ENCODE peak calls at places on chromosome 10, in six cellular contexts. One of them, this sample, is unnamed.

GRCh38 chr10:76433161-76434005 is 1002.0 kb downstream of the LRMDA start:
- DNase-seq in endothelial cell: no peak
- DNase-seq in brain microvascular endothelial cell: no peak
- DNase-seq in left ventricle myocardium superior: peak
- DNase-seq in OCI-LY7: no peak
- DNase-seq in GM04504: no peak
- DNase-seq in this sample: no peak

GRCh38 chr10:55397777-55398176 is 596.7 kb upstream of the PCDH15 start:
- DNase-seq in endothelial cell: no peak
- DNase-seq in brain microvascular endothelial cell: no peak
- DNase-seq in left ventricle myocardium superior: no peak
- DNase-seq in OCI-LY7: no peak
- DNase-seq in GM04504: no peak
- DNase-seq in this sample: no peak

GRCh38 chr10:114662651-114663217 is 4.7 kb upstream of the ABLIM1 start:
- DNase-seq in endothelial cell: no peak
- DNase-seq in brain microvascular endothelial cell: no peak
- DNase-seq in left ventricle myocardium superior: no peak
- DNase-seq in OCI-LY7: no peak
- DNase-seq in GM04504: no peak
- DNase-seq in this sample: no peak

GRCh38 chr10:78177013-78177370 is 143.3 kb downstream of the RPS24 start:
- DNase-seq in endothelial cell: no peak
- DNase-seq in brain microvascular endothelial cell: no peak
- DNase-seq in left ventricle myocardium superior: no peak
- DNase-seq in OCI-LY7: no peak
- DNase-seq in GM04504: no peak
- DNase-seq in this sample: no peak

GRCh38 chr10:96044686-96045085 is 1.3 kb downstream of the CCNJ start:
- DNase-seq in endothelial cell: no peak
- DNase-seq in brain microvascular endothelial cell: peak
- DNase-seq in left ventricle myocardium superior: no peak
- DNase-seq in OCI-LY7: no peak
- DNase-seq in GM04504: peak
- DNase-seq in this sample: no peak

GRCh38 chr10:90779573-90779972 is 78.3 kb downstream of the HTR7 start:
- DNase-seq in endothelial cell: no peak
- DNase-seq in brain microvascular endothelial cell: no peak
- DNase-seq in left ventricle myocardium superior: no peak
- DNase-seq in OCI-LY7: no peak
- DNase-seq in GM04504: no peak
- DNase-seq in this sample: no peak

GRCh38 chr10:32379314-32379949 is 32.5 kb upstream of the EPC1 start:
- DNase-seq in endothelial cell: peak
- DNase-seq in brain microvascular endothelial cell: peak
- DNase-seq in left ventricle myocardium superior: no peak
- DNase-seq in OCI-LY7: peak
- DNase-seq in GM04504: peak
- DNase-seq in this sample: no peak

GRCh38 chr10:112126172-112126571 is 57.4 kb downstream of the GPAM start:
- DNase-seq in endothelial cell: no peak
- DNase-seq in brain microvascular endothelial cell: no peak
- DNase-seq in left ventricle myocardium superior: no peak
- DNase-seq in OCI-LY7: no peak
- DNase-seq in GM04504: no peak
- DNase-seq in this sample: no peak

GRCh38 chr10:121535381-121535780 is 62.9 kb downstream of the FGFR2 start:
- DNase-seq in endothelial cell: no peak
- DNase-seq in brain microvascular endothelial cell: no peak
- DNase-seq in left ventricle myocardium superior: no peak
- DNase-seq in OCI-LY7: no peak
- DNase-seq in GM04504: no peak
- DNase-seq in this sample: no peak

GRCh38 chr10:27685686-27686085 is 59.9 kb downstream of the MKX start:
- DNase-seq in endothelial cell: no peak
- DNase-seq in brain microvascular endothelial cell: no peak
- DNase-seq in left ventricle myocardium superior: no peak
- DNase-seq in OCI-LY7: no peak
- DNase-seq in GM04504: no peak
- DNase-seq in this sample: no peak

GRCh38 chr10:283916-284356 is 148.7 kb downstream of the ZMYND11 start:
- DNase-seq in endothelial cell: no peak
- DNase-seq in brain microvascular endothelial cell: no peak
- DNase-seq in left ventricle myocardium superior: no peak
- DNase-seq in OCI-LY7: no peak
- DNase-seq in GM04504: no peak
- DNase-seq in this sample: no peak

GRCh38 chr10:114470956-114471905 is 66.9 kb upstream of the AFAP1L2 start:
- DNase-seq in endothelial cell: peak
- DNase-seq in brain microvascular endothelial cell: peak
- DNase-seq in left ventricle myocardium superior: peak
- DNase-seq in OCI-LY7: peak
- DNase-seq in GM04504: peak
- DNase-seq in this sample: peak

GRCh38 chr10:132115736-132116135 is 50.0 kb downstream of the JAKMIP3 start:
- DNase-seq in endothelial cell: no peak
- DNase-seq in brain microvascular endothelial cell: peak
- DNase-seq in left ventricle myocardium superior: peak
- DNase-seq in OCI-LY7: no peak
- DNase-seq in GM04504: no peak
- DNase-seq in this sample: peak

GRCh38 chr10:42836771-42837468 is 54.3 kb downstream of the BMS1 start:
- DNase-seq in endothelial cell: no peak
- DNase-seq in brain microvascular endothelial cell: peak
- DNase-seq in left ventricle myocardium superior: peak
- DNase-seq in OCI-LY7: no peak
- DNase-seq in GM04504: peak
- DNase-seq in this sample: no peak

GRCh38 chr10:122650331-122650730 is 49.3 kb downstream of the C10orf120 start:
- DNase-seq in endothelial cell: no peak
- DNase-seq in brain microvascular endothelial cell: no peak
- DNase-seq in left ventricle myocardium superior: no peak
- DNase-seq in OCI-LY7: no peak
- DNase-seq in GM04504: no peak
- DNase-seq in this sample: no peak

GRCh38 chr10:127278001-127278400 is 81.6 kb upstream of the INSYN2A start:
- DNase-seq in endothelial cell: no peak
- DNase-seq in brain microvascular endothelial cell: peak
- DNase-seq in left ventricle myocardium superior: no peak
- DNase-seq in OCI-LY7: no peak
- DNase-seq in GM04504: no peak
- DNase-seq in this sample: no peak

GRCh38 chr10:96470108-96470743 is 43.5 kb downstream of the TLL2 start:
- DNase-seq in endothelial cell: peak
- DNase-seq in brain microvascular endothelial cell: peak
- DNase-seq in left ventricle myocardium superior: peak
- DNase-seq in OCI-LY7: peak
- DNase-seq in GM04504: peak
- DNase-seq in this sample: no peak

This sample was measured in upper lobe of right lung.